ENCODE peak calls at places on chromosomes 6 and 20, in five cellular contexts. T is activated CD4-positive, alpha-beta T cell treated with anti-CD3 and anti-CD28 coated beads, Interleukin-2, amount 50 U/mL, for 4 hours; S is H9; L is fibroblast of villous mesenchyme; M is Calu3. R is an unnamed sample.

GRCh38 chr6:27889628-27890315 is 22.4 kb downstream of the OR2B2 start:
- DNase-seq in T (no peak), S (peak), L (no peak), M (no peak), R (no peak)

GRCh38 chr6:45741437-45742166 is 274.1 kb downstream of the CLIC5 start:
- DNase-seq in T (no peak), S (no peak), L (peak), M (no peak), R (peak)

GRCh38 chr6:77034161-77034560 is 429.1 kb downstream of the HTR1B start:
- DNase-seq in T (no peak), S (peak), L (peak), M (no peak), R (no peak)

GRCh38 chr20:16476032-16476431 is 97.2 kb downstream of the KIF16B start:
- DNase-seq in T (no peak), S (no peak), L (peak), M (no peak), R (no peak)

GRCh38 chr20:3251806-3252205 is 12.8 kb upstream of the SLC4A11 start:
- DNase-seq in T (no peak), S (no peak), L (no peak), M (no peak), R (no peak)

GRCh38 chr20:60297649-60298048 is 339.4 kb downstream of the CDH26 start:
- DNase-seq in T (no peak), S (no peak), L (no peak), M (no peak), R (no peak)

GRCh38 chr6:88311561-88311960 is 145.4 kb upstream of the CNR1 start:
- DNase-seq in T (no peak), S (no peak), L (no peak), M (no peak), R (no peak)

GRCh38 chr6:71419954-71420692 is 131.5 kb downstream of the OGFRL1 start:
- DNase-seq in T (no peak), S (no peak), L (peak), M (peak), R (peak)

GRCh38 chr6:1619666-1620503 is 10.2 kb downstream of the FOXC1 start:
- DNase-seq in T (no peak), S (peak), L (no peak), M (no peak), R (no peak)

GRCh38 chr6:34867484-34867883 is 20.4 kb downstream of the TAF11 start:
- DNase-seq in T (no peak), S (no peak), L (no peak), M (no peak), R (no peak)

GRCh38 chr6:81606965-81607381 is 145.5 kb downstream of the TENT5A start:
- DNase-seq in T (no peak), S (no peak), L (peak), M (no peak), R (no peak)

GRCh38 chr6:157534134-157534871 is 153.3 kb downstream of the ZDHHC14 start:
- DNase-seq in T (no peak), S (no peak), L (no peak), M (no peak), R (no peak)

GRCh38 chr6:57310817-57311157 is 6.6 kb upstream of the PRIM2 start:
- DNase-seq in T (no peak), S (no peak), L (no peak), M (no peak), R (no peak)

GRCh38 chr20:8963330-8963729 is 105.6 kb upstream of the PLCB4 start:
- DNase-seq in T (no peak), S (no peak), L (no peak), M (no peak), R (no peak)

GRCh38 chr6:145656128-145656527 is 79.2 kb downstream of the EPM2A start:
- DNase-seq in T (no peak), S (no peak), L (no peak), M (no peak), R (no peak)

GRCh38 chr6:137471497-137471896 is 22.7 kb downstream of the OLIG3 start:
- DNase-seq in T (no peak), S (no peak), L (no peak), M (no peak), R (no peak)

GRCh38 chr6:148186916-148187315 is 155.7 kb upstream of the SASH1 start:
- DNase-seq in T (no peak), S (no peak), L (no peak), M (no peak), R (no peak)

GRCh38 chr20:61619751-61620150 is 367.7 kb downstream of the CDH4 start:
- DNase-seq in T (no peak), S (no peak), L (no peak), M (no peak), R (no peak)

GRCh38 chr20:50330504-50331313 is 140.1 kb downstream of the CEBPB start:
- DNase-seq in T (no peak), S (no peak), L (no peak), M (peak), R (peak)

GRCh38 chr6:157966597-157966977 is 15.1 kb upstream of the SYNJ2 start:
- DNase-seq in T (no peak), S (no peak), L (no peak), M (no peak), R (no peak)

GRCh38 chr6:169851641-169852503 is 100.5 kb downstream of the ERMARD start:
- DNase-seq in T (no peak), S (no peak), L (peak), M (no peak), R (no peak)

GRCh38 chr20:33438481-33438880 is 5.1 kb downstream of the SNTA1 start:
- DNase-seq in T (no peak), S (no peak), L (no peak), M (no peak), R (no peak)

GRCh38 chr6:150143521-150144293 is 863 bp downstream of the PPP1R14C start:
- DNase-seq in T (no peak), S (no peak), L (no peak), M (peak), R (peak)

GRCh38 chr6:142820336-142821016 is 124.5 kb downstream of the HIVEP2 start:
- DNase-seq in T (no peak), S (no peak), L (no peak), M (no peak), R (no peak)

GRCh38 chr6:87993331-87993730 is 54.3 kb upstream of the SPACA1 start:
- DNase-seq in T (no peak), S (no peak), L (no peak), M (no peak), R (no peak)

GRCh38 chr6:134295953-134296553 is 21.9 kb downstream of the SGK1 start:
- DNase-seq in T (no peak), S (no peak), L (peak), M (peak), R (no peak)

GRCh38 chr20:2890743-2891142 is 17.5 kb downstream of the PTPRA start:
- DNase-seq in T (no peak), S (no peak), L (peak), M (no peak), R (no peak)

GRCh38 chr20:57585466-57586213 is 24.7 kb downstream of the PCK1 start:
- DNase-seq in T (no peak), S (no peak), L (no peak), M (no peak), R (no peak)

GRCh38 chr6:12196326-12196936 is 93.7 kb upstream of the EDN1 start:
- DNase-seq in T (no peak), S (no peak), L (peak), M (no peak), R (no peak)

GRCh38 chr6:11227698-11228097 is 4.8 kb downstream of the NEDD9 start:
- DNase-seq in T (no peak), S (no peak), L (no peak), M (no peak), R (no peak)

GRCh38 chr6:73942581-73942980 is 246.6 kb downstream of the CD109 start:
- DNase-seq in T (no peak), S (peak), L (peak), M (peak), R (no peak)

GRCh38 chr20:47810686-47811347 is 25.5 kb upstream of the SULF2 start:
- DNase-seq in T (no peak), S (no peak), L (no peak), M (no peak), R (no peak)

R was measured in transverse colon.